ENCODE peak calls at places on chromosomes 2 and 18, in six cellular contexts. H is HS-5; L is foreskin fibroblast; O is sigmoid colon; M is CD8-positive, alpha-beta memory T cell; P is GM10248. F is an unnamed sample.

GRCh38 chr18:59454909-59455727 is 96.1 kb upstream of the LMAN1 start:
- DNase-seq in H (no peak), L (no peak), O (no peak), M (no peak), P (no peak), F (no peak)

GRCh38 chr2:9753665-9754531 is 89.4 kb upstream of the TAF1B start:
- DNase-seq in H (no peak), L (no peak), O (no peak), M (peak; percentile 61), P (no peak), F (no peak)

GRCh38 chr2:214989187-214989586 is 149.2 kb downstream of the ABCA12 start:
- DNase-seq in H (no peak), L (no peak), O (no peak), M (no peak), P (no peak), F (no peak)

GRCh38 chr2:233031556-233032500 is 644 bp upstream of the NEU2 start:
- DNase-seq in H (no peak), L (no peak), O (peak; percentile 27), M (no peak), P (no peak), F (no peak)

GRCh38 chr18:60120231-60120630 is 220.4 kb downstream of the PMAIP1 start:
- DNase-seq in H (no peak), L (no peak), O (no peak), M (no peak), P (no peak), F (no peak)

GRCh38 chr2:215969131-215969841 is 44.1 kb downstream of the MREG start:
- DNase-seq in H (no peak), L (no peak), O (no peak), M (no peak), P (no peak), F (no peak)

GRCh38 chr2:10267551-10268465 is 34.9 kb upstream of the HPCAL1 start:
- DNase-seq in H (no peak), L (no peak), O (peak; percentile 49), M (no peak), P (no peak), F (no peak)

GRCh38 chr2:128362889-128363228 is 44.2 kb upstream of the HS6ST1 start:
- DNase-seq in H (peak; percentile 24), L (peak; percentile 55), O (peak; percentile 64), M (no peak), P (no peak), F (no peak)

GRCh38 chr2:226338825-226339224 is 460.8 kb downstream of the IRS1 start:
- DNase-seq in H (no peak), L (no peak), O (no peak), M (no peak), P (no peak), F (no peak)

GRCh38 chr2:197142074-197142473 is 168.5 kb downstream of the ANKRD44 start:
- DNase-seq in H (no peak), L (no peak), O (no peak), M (no peak), P (no peak), F (no peak)

GRCh38 chr2:46294185-46294836 is 2.9 kb upstream of the EPAS1 start:
- DNase-seq in H (no peak), L (no peak), O (no peak), M (no peak), P (peak; percentile 48), F (peak; percentile 34)

GRCh38 chr2:25851740-25852503 is 26.4 kb downstream of the ASXL2 start:
- DNase-seq in H (peak; percentile 64), L (peak; percentile 68), O (no peak), M (no peak), P (peak; percentile 70), F (peak; percentile 84)

GRCh38 chr18:79540914-79541301 is 138.7 kb upstream of the CTDP1 start:
- DNase-seq in H (no peak), L (no peak), O (no peak), M (no peak), P (no peak), F (no peak)

GRCh38 chr2:51025942-51026574 is 5.9 kb downstream of the NRXN1 start:
- DNase-seq in H (no peak), L (no peak), O (no peak), M (no peak), P (no peak), F (no peak)

GRCh38 chr2:74554821-74555531 is 456 bp downstream of the DOK1 start:
- DNase-seq in H (no peak), L (no peak), O (peak; percentile 82), M (peak; percentile 34), P (peak; percentile 66), F (peak; percentile 61)

GRCh38 chr2:192498747-192499146 is 304.0 kb upstream of the TMEFF2 start:
- DNase-seq in H (no peak), L (no peak), O (no peak), M (no peak), P (no peak), F (no peak)

GRCh38 chr2:53450885-53451284 is 316.7 kb upstream of the CHAC2 start:
- DNase-seq in H (no peak), L (no peak), O (no peak), M (no peak), P (no peak), F (no peak)

GRCh38 chr18:292271-292670 is 24.4 kb upstream of the THOC1 start:
- DNase-seq in H (no peak), L (no peak), O (no peak), M (no peak), P (no peak), F (no peak)

GRCh38 chr2:167279810-167280209 is 391.5 kb downstream of the XIRP2 start:
- DNase-seq in H (no peak), L (no peak), O (no peak), M (no peak), P (no peak), F (no peak)

GRCh38 chr2:61853086-61853847 is 593 bp downstream of the FAM161A start:
- DNase-seq in H (peak; percentile 38), L (no peak), O (peak; percentile 88), M (no peak), P (peak; percentile 76), F (peak; percentile 65)

GRCh38 chr2:221405521-221405920 is 166.6 kb downstream of the EPHA4 start:
- DNase-seq in H (no peak), L (no peak), O (no peak), M (no peak), P (no peak), F (no peak)

GRCh38 chr18:21112140-21112473 is 494 bp upstream of the ROCK1 start:
- DNase-seq in H (no peak), L (peak; percentile 74), O (no peak), M (no peak), P (no peak), F (no peak)

GRCh38 chr2:98385050-98385699 is 38.9 kb downstream of the CNGA3 start:
- DNase-seq in H (peak; percentile 81), L (peak; percentile 61), O (peak; percentile 83), M (peak; percentile 41), P (peak; percentile 84), F (peak; percentile 81)

GRCh38 chr18:63677490-63678225 is 16.0 kb upstream of the SERPINB3 start:
- DNase-seq in H (no peak), L (no peak), O (no peak), M (no peak), P (no peak), F (no peak)